ENCODE peak calls at places on chromosome 21, in eight cellular contexts. F, N, R, J, S, B, C and V are unnamed samples.

GRCh38 chr21:41666641-41667051 is 100.2 kb downstream of the RIPK4 start:
- DNase-seq in J (no peak), N (no peak), S (no peak), R (no peak), B (no peak), C (no peak), F (peak), V (no peak)

GRCh38 chr21:17612023-17612564 is 607 bp downstream of the BTG3 start:
- DNase-seq in S (peak), N (no peak), R (no peak), J (peak), C (peak), F (peak), B (peak), V (peak)

GRCh38 chr21:31918250-31918775 is 45.5 kb downstream of the HUNK start:
- DNase-seq in S (no peak), B (no peak), R (no peak), F (no peak), J (no peak), C (no peak), N (no peak), V (no peak)

GRCh38 chr21:42644223-42645208 is 8.9 kb upstream of the PDE9A start:
- DNase-seq in J (no peak), C (no peak), B (peak), F (peak), N (no peak), S (no peak), R (no peak), V (no peak)

GRCh38 chr21:34227386-34227852 is 136.4 kb upstream of the KCNE2 start:
- DNase-seq in N (no peak), S (no peak), B (no peak), R (no peak), C (no peak), J (no peak), F (no peak), V (no peak)

GRCh38 chr21:36990508-36991205 is 15.8 kb upstream of the RIPPLY3 start:
- DNase-seq in B (no peak), R (no peak), S (no peak), C (no peak), N (no peak), F (no peak), J (no peak), V (no peak)

GRCh38 chr21:32819702-32820101 is 48.1 kb upstream of the PAXBP1 start:
- DNase-seq in F (no peak), S (no peak), B (no peak), R (no peak), J (no peak), C (peak), N (no peak), V (peak)

GRCh38 chr21:42724226-42724920 is 71.0 kb downstream of the PDE9A start:
- DNase-seq in C (no peak), B (no peak), R (peak), F (no peak), S (no peak), J (no peak), N (peak), V (no peak)

GRCh38 chr21:14215971-14216621 is at the start of gene RBM11:
- DNase-seq in F (peak), R (peak), S (peak), J (peak), B (peak), C (peak), N (peak), V (peak)

GRCh38 chr21:27807596-27807995 is 840.7 kb upstream of the ADAMTS5 start:
- DNase-seq in R (no peak), B (no peak), J (no peak), S (no peak), N (no peak), C (no peak), F (no peak), V (no peak)

GRCh38 chr21:42024261-42024877 is 14.2 kb upstream of the ZBTB21 start:
- DNase-seq in B (no peak), N (no peak), J (no peak), C (no peak), F (no peak), S (peak), R (no peak), V (no peak)

GRCh38 chr21:39842741-39843146 is 24.5 kb upstream of the PCP4 start:
- DNase-seq in F (no peak), J (no peak), N (no peak), C (no peak), S (no peak), B (no peak), R (no peak), V (no peak)

GRCh38 chr21:32807717-32808380 is 36.3 kb upstream of the PAXBP1 start:
- DNase-seq in N (no peak), C (no peak), J (no peak), F (no peak), S (no peak), R (no peak), B (no peak), V (no peak)

GRCh38 chr21:42154237-42155044 is 64.5 kb upstream of the ABCG1 start:
- DNase-seq in C (no peak), S (peak), R (no peak), J (no peak), N (no peak), F (no peak), B (no peak), V (peak)

GRCh38 chr21:32979598-32980268 is 46.0 kb upstream of the OLIG2 start:
- DNase-seq in S (no peak), R (no peak), C (no peak), B (no peak), N (no peak), F (no peak), J (no peak), V (no peak)

GRCh38 chr21:27423073-27423472 is 456.2 kb upstream of the ADAMTS5 start:
- DNase-seq in B (peak), J (no peak), S (peak), R (no peak), F (no peak), C (peak), N (no peak), V (peak)

GRCh38 chr21:25857308-25858099 is 122.7 kb downstream of the GABPA start:
- DNase-seq in B (no peak), N (no peak), J (no peak), C (no peak), R (no peak), F (no peak), S (no peak), V (no peak)

GRCh38 chr21:20388400-20388799 is 609.8 kb upstream of the NCAM2 start:
- DNase-seq in F (no peak), J (no peak), C (no peak), R (no peak), S (no peak), B (no peak), N (no peak), V (no peak)
- TF ChIP-seq CTCF in F (no peak), J (no peak), C (no peak), R (no peak), S (no peak), B (no peak), N (no peak), V (no peak)

GRCh38 chr21:43728467-43729390 is 9.8 kb downstream of the PDXK start:
- DNase-seq in B (peak), F (peak), J (peak), R (peak), N (peak), C (peak), S (peak), V (peak)

GRCh38 chr21:43723648-43724047 is 4.7 kb downstream of the PDXK start:
- DNase-seq in F (no peak), C (no peak), B (no peak), S (no peak), N (no peak), R (no peak), J (no peak), V (no peak)

GRCh38 chr21:43731476-43731875 is 12.5 kb downstream of the PDXK start:
- DNase-seq in N (no peak), J (no peak), B (no peak), C (no peak), R (peak), S (no peak), F (no peak), V (no peak)

GRCh38 chr21:43726686-43727570 is 8.0 kb downstream of the PDXK start:
- DNase-seq in B (no peak), F (peak), C (no peak), J (no peak), N (no peak), S (no peak), R (no peak), V (no peak)

GRCh38 chr21:43727571-43728466 is 8.9 kb downstream of the PDXK start:
- DNase-seq in C (no peak), S (no peak), R (peak), N (peak), J (no peak), F (peak), B (no peak), V (no peak)
- H3K4me3 ChIP-seq in C (peak), S (peak), R (peak), N (peak), J (peak), F (peak), B (peak), V (no peak)

GRCh38 chr21:38743772-38744529 is 61.8 kb upstream of the ETS2 start:
- DNase-seq in J (no peak), R (no peak), N (no peak), C (no peak), S (no peak), F (no peak), B (no peak), V (peak)
- TF ChIP-seq POLR2A in J (no peak), R (no peak), N (no peak), C (no peak), S (no peak), F (no peak), B (no peak), V (no peak)

DNA sequence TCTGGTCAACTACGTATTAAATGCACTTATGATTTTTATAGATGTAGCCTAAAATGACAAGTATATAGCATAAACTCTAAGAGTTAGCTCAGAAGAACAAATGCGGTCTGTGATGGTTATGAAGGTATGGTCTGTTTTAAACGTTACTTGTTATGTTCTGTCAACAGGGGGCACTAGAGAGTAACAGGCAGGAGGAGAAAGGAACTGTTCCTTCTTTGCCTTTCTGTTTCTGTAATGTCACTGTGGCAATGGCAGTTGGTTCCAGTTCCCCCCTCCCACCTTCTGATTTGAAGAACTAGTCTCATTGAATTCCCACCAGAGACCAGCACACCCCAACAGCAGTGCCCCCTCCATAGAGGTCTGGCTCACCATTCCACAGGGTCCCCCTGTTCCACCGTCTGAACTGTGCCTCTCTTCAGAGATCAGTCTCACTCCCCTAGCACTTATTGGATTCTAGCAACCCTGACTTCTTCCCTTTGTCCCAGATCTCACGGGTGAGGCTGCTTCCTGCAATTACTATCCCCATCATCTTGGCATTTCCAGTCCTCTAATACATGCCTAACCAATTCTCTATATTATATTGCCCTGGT is 14.0 kb downstream of the KRTAP24-1 start:
- DNase-seq in B (no peak), J (no peak), R (no peak), C (no peak), F (no peak), S (no peak), N (no peak), V (no peak)
- TF ChIP-seq CTCF in B (no peak), J (no peak), R (no peak), C (no peak), F (no peak), S (no peak), N (no peak), V (no peak)

GRCh38 chr21:45894891-45895777 is 86.4 kb upstream of the COL6A1 start:
- DNase-seq in N (no peak), F (peak), B (peak), R (no peak), S (no peak), C (no peak), J (no peak), V (no peak)
- H3K4me3 ChIP-seq in N (no peak), F (no peak), B (no peak), R (no peak), S (no peak), C (no peak), J (no peak), V (no peak)

GRCh38 chr21:29238967-29239289 is 59.8 kb upstream of the BACH1 start:
- DNase-seq in C (peak), S (no peak), B (no peak), R (no peak), F (no peak), J (no peak), N (no peak), V (no peak)

GRCh38 chr21:29237110-29238051 is 61.3 kb upstream of the BACH1 start:
- DNase-seq in R (no peak), C (no peak), F (no peak), J (no peak), B (no peak), S (no peak), N (no peak), V (peak)

GRCh38 chr21:29243188-29243587 is 55.5 kb upstream of the BACH1 start:
- DNase-seq in S (no peak), J (no peak), F (no peak), C (no peak), R (no peak), B (no peak), N (no peak), V (no peak)

GRCh38 chr21:29238052-29238966 is 60.4 kb upstream of the BACH1 start:
- DNase-seq in F (no peak), R (no peak), S (no peak), C (no peak), B (no peak), N (no peak), J (no peak), V (no peak)

GRCh38 chr21:29240136-29240535 is 58.6 kb upstream of the BACH1 start:
- DNase-seq in J (no peak), S (no peak), C (no peak), N (no peak), F (no peak), R (no peak), B (no peak), V (no peak)
- TF ChIP-seq POLR2A in J (no peak), S (no peak), C (no peak), N (no peak), F (no peak), R (no peak), B (no peak), V (no peak)

GRCh38 chr21:43916691-43917514 is 51.9 kb downstream of the AGPAT3 start:
- DNase-seq in R (no peak), N (no peak), B (peak), C (no peak), S (peak), J (no peak), F (peak), V (no peak)

GRCh38 chr21:43916076-43916475 is 51.1 kb downstream of the AGPAT3 start:
- DNase-seq in F (peak), B (peak), J (no peak), S (peak), N (no peak), R (no peak), C (no peak), V (no peak)

GRCh38 chr21:43918385-43918947 is 53.4 kb downstream of the AGPAT3 start:
- DNase-seq in N (no peak), F (peak), B (peak), J (no peak), R (no peak), S (no peak), C (no peak), V (no peak)

GRCh38 chr21:43919283-43919682 is 54.3 kb downstream of the AGPAT3 start:
- DNase-seq in F (no peak), B (no peak), N (no peak), J (no peak), S (no peak), R (no peak), C (no peak), V (no peak)

DNA sequence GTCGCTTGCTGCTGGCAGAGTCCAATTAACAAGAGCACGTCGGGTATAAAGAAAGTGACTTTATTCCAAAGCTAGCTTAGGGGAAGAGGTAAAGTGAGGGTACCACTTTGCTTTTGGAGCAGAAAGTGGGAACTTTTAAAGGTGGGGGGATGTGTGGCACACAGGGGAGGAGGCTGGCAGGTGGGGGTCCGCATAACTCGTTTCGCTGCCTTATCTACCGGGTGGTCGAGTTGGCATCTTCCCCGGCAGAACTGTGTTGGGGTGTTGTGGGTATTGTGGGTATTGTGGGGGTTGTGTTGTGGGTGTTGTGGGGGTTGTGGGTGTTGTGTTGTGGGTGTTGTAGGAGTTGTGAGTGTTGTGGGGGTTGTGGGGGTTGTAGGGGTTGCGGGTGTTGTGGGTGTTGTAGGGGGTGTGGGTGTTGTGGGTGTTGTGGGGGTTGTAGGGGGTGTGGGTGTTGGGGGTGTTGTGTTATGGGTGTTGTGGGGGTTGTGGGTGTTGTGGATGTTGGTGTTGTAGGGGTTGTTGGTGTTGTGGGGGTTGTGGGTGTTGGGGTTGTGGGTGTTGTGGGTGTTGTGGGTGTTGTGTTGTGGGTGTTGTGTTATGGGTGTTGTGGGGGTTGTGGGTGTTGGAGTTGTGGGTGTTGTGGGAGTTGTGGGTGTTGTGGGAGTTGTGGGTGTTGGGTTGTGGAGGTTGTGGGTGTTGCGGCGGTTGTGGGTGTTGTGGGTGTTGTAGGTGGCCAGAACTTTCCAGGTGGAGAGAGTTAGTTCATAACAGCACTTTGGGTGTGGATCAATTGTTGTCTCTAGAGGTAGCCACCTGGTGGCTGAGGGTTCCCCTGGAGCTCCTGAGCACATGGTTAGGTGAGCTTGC is 52.7 kb downstream of the AGPAT3 start:
- DNase-seq in N (no peak), C (no peak), B (peak), F (peak), J (no peak), R (peak), S (peak), V (no peak)
- TF ChIP-seq CTCF in N (no peak), C (no peak), B (no peak), F (no peak), J (no peak), R (peak), S (no peak), V (no peak)